ENCODE peak calls at places on chromosomes 16 and 17, in ten cellular contexts. O is H1, B is K562, J is posterior cingulate gyrus, U is hypothalamus, R is NCI-H748 treated with DMSO at 0.1 percent for 48 hours, I is HEK293T, L is AML-193, D is NCI-H2081, C is psoas muscle. Q is an unnamed sample.

GRCh38 chr17:11241611-11242226 is 706 bp downstream of the SHISA6 start:
- DNase-seq in O (no peak), B (no peak), J (peak), U (no peak), R (no peak), I (no peak), L (no peak), D (no peak), C (peak), Q (no peak)

GRCh38 chr17:37701424-37702020 is 43.3 kb downstream of the HNF1B start:
- DNase-seq in O (no peak), B (peak), J (no peak), U (no peak), R (no peak), I (peak), L (peak), D (no peak), C (no peak), Q (peak)

GRCh38 chr16:53756329-53756996 is 52.5 kb downstream of the FTO start:
- DNase-seq in O (no peak), B (no peak), J (no peak), U (no peak), R (peak), I (no peak), L (no peak), D (peak), C (no peak), Q (no peak)

GRCh38 chr16:21300309-21301167 is 22.4 kb upstream of the CRYM start:
- DNase-seq in O (peak), B (peak), J (peak), U (peak), R (peak), I (peak), L (peak), D (peak), C (peak), Q (no peak)

GRCh38 chr16:85124636-85125346 is 12.5 kb upstream of the CIBAR2 start:
- DNase-seq in O (no peak), B (no peak), J (no peak), U (no peak), R (no peak), I (no peak), L (no peak), D (no peak), C (no peak), Q (no peak)

GRCh38 chr17:62051053-62051452 is 14.0 kb downstream of the MED13 start:
- DNase-seq in O (no peak), B (no peak), J (no peak), U (no peak), R (no peak), I (no peak), L (no peak), D (no peak), C (no peak), Q (no peak)

GRCh38 chr16:66581246-66581952 is 2.1 kb downstream of the CMTM2 start:
- DNase-seq in O (no peak), B (no peak), J (no peak), U (no peak), R (no peak), I (no peak), L (no peak), D (no peak), C (no peak), Q (no peak)

GRCh38 chr16:75486666-75487313 is 8.5 kb downstream of the CHST6 start:
- DNase-seq in O (no peak), B (no peak), J (no peak), U (no peak), R (no peak), I (no peak), L (no peak), D (no peak), C (no peak), Q (no peak)

GRCh38 chr17:30952645-30953393 is 18.0 kb upstream of the RNF135 start:
- DNase-seq in O (no peak), B (no peak), J (no peak), U (no peak), R (no peak), I (no peak), L (peak), D (no peak), C (no peak), Q (no peak)

GRCh38 chr17:38981640-38982039 is 14.4 kb upstream of the FBXO47 start:
- DNase-seq in O (no peak), B (no peak), J (no peak), U (no peak), R (no peak), I (no peak), L (no peak), D (no peak), C (no peak), Q (no peak)

GRCh38 chr17:43576563-43577229 is 30.6 kb upstream of the ETV4 start:
- DNase-seq in O (peak), B (peak), J (peak), U (peak), R (peak), I (peak), L (peak), D (peak), C (peak), Q (peak)

GRCh38 chr17:81193470-81194224 is 27.6 kb upstream of the AATK start:
- DNase-seq in O (no peak), B (peak), J (no peak), U (no peak), R (no peak), I (no peak), L (no peak), D (no peak), C (no peak), Q (no peak)

GRCh38 chr17:10729334-10730193 is at the start of gene TMEM220:
- DNase-seq in O (peak), B (no peak), J (peak), U (peak), R (no peak), I (peak), L (peak), D (no peak), C (peak), Q (no peak)

GRCh38 chr17:40107266-40107980 is 7.0 kb upstream of the NR1D1 start:
- DNase-seq in O (no peak), B (no peak), J (no peak), U (no peak), R (no peak), I (no peak), L (peak), D (no peak), C (no peak), Q (no peak)

Q was measured in central memory CD8-positive, alpha-beta T cell.